ENCODE peak calls at places on chromosome 1, in ten cellular contexts. One of them, this sample, is unnamed.

GRCh38 chr1:117205368-117205767 is 5.4 kb downstream of the VTCN1 start:
- DNase-seq in hepatocyte: no peak
- DNase-seq in cardiac muscle cell: no peak
- DNase-seq in CD4-positive, alpha-beta memory T cell: no peak
- DNase-seq in Karpas-422: no peak
- DNase-seq in sigmoid colon: no peak
- DNase-seq in CD8-positive, alpha-beta T cell: no peak
- DNase-seq in substantia nigra: no peak
- DNase-seq in tibial nerve: no peak
- DNase-seq in GM23338: no peak
- DNase-seq in this sample: no peak

GRCh38 chr1:231266811-231267322 is 25.9 kb downstream of the GNPAT start:
- DNase-seq in GM23338: no peak
- DNase-seq in Karpas-422: no peak
- DNase-seq in CD8-positive, alpha-beta T cell: no peak
- DNase-seq in hepatocyte: no peak
- DNase-seq in cardiac muscle cell: no peak
- DNase-seq in tibial nerve: no peak
- DNase-seq in CD4-positive, alpha-beta memory T cell: no peak
- DNase-seq in sigmoid colon: no peak
- DNase-seq in substantia nigra: no peak
- DNase-seq in this sample: no peak

GRCh38 chr1:37485902-37486679 is 11.7 kb downstream of the ZC3H12A start:
- DNase-seq in substantia nigra: no peak
- DNase-seq in cardiac muscle cell: no peak
- DNase-seq in Karpas-422: no peak
- DNase-seq in GM23338: no peak
- DNase-seq in CD4-positive, alpha-beta memory T cell: no peak
- DNase-seq in CD8-positive, alpha-beta T cell: no peak
- DNase-seq in tibial nerve: no peak
- DNase-seq in hepatocyte: no peak
- DNase-seq in sigmoid colon: no peak
- DNase-seq in this sample: peak

GRCh38 chr1:45585496-45586075 is 1.7 kb downstream of the NASP start:
- DNase-seq in CD4-positive, alpha-beta memory T cell: no peak
- DNase-seq in CD8-positive, alpha-beta T cell: no peak
- DNase-seq in substantia nigra: no peak
- DNase-seq in tibial nerve: no peak
- DNase-seq in sigmoid colon: no peak
- DNase-seq in GM23338: no peak
- DNase-seq in hepatocyte: no peak
- DNase-seq in cardiac muscle cell: no peak
- DNase-seq in Karpas-422: no peak
- DNase-seq in this sample: no peak

GRCh38 chr1:153777648-153778047 is 2.4 kb downstream of the SLC27A3 start:
- DNase-seq in CD4-positive, alpha-beta memory T cell: no peak
- DNase-seq in Karpas-422: no peak
- DNase-seq in hepatocyte: no peak
- DNase-seq in GM23338: no peak
- DNase-seq in CD8-positive, alpha-beta T cell: no peak
- DNase-seq in substantia nigra: peak
- DNase-seq in tibial nerve: no peak
- DNase-seq in sigmoid colon: no peak
- DNase-seq in cardiac muscle cell: no peak
- DNase-seq in this sample: no peak

GRCh38 chr1:59692591-59692990 is 122.2 kb upstream of the HOOK1 start:
- DNase-seq in GM23338: no peak
- DNase-seq in CD4-positive, alpha-beta memory T cell: no peak
- DNase-seq in tibial nerve: no peak
- DNase-seq in CD8-positive, alpha-beta T cell: no peak
- DNase-seq in hepatocyte: peak
- DNase-seq in Karpas-422: no peak
- DNase-seq in substantia nigra: no peak
- DNase-seq in sigmoid colon: no peak
- DNase-seq in cardiac muscle cell: no peak
- DNase-seq in this sample: peak

GRCh38 chr1:79811173-79811572 is 804.6 kb upstream of the ADGRL4 start:
- DNase-seq in CD4-positive, alpha-beta memory T cell: no peak
- DNase-seq in substantia nigra: no peak
- DNase-seq in cardiac muscle cell: no peak
- DNase-seq in Karpas-422: no peak
- DNase-seq in tibial nerve: no peak
- DNase-seq in CD8-positive, alpha-beta T cell: no peak
- DNase-seq in hepatocyte: no peak
- DNase-seq in GM23338: no peak
- DNase-seq in sigmoid colon: no peak
- DNase-seq in this sample: no peak

GRCh38 chr1:35533596-35533995 is 23.6 kb downstream of the KIAA0319L start:
- DNase-seq in sigmoid colon: no peak
- DNase-seq in Karpas-422: no peak
- DNase-seq in substantia nigra: no peak
- DNase-seq in hepatocyte: no peak
- DNase-seq in cardiac muscle cell: no peak
- DNase-seq in GM23338: no peak
- DNase-seq in tibial nerve: no peak
- DNase-seq in CD4-positive, alpha-beta memory T cell: no peak
- DNase-seq in CD8-positive, alpha-beta T cell: no peak
- DNase-seq in this sample: no peak

GRCh38 chr1:178945763-178946266 is 74.9 kb upstream of the ANGPTL1 start:
- DNase-seq in cardiac muscle cell: no peak
- DNase-seq in tibial nerve: no peak
- DNase-seq in CD4-positive, alpha-beta memory T cell: no peak
- DNase-seq in GM23338: peak
- DNase-seq in substantia nigra: no peak
- DNase-seq in sigmoid colon: no peak
- DNase-seq in CD8-positive, alpha-beta T cell: no peak
- DNase-seq in hepatocyte: no peak
- DNase-seq in Karpas-422: no peak
- DNase-seq in this sample: no peak

GRCh38 chr1:242470774-242471173 is 53.7 kb downstream of the PLD5 start:
- DNase-seq in hepatocyte: no peak
- DNase-seq in GM23338: no peak
- DNase-seq in Karpas-422: no peak
- DNase-seq in CD4-positive, alpha-beta memory T cell: no peak
- DNase-seq in tibial nerve: no peak
- DNase-seq in cardiac muscle cell: no peak
- DNase-seq in substantia nigra: no peak
- DNase-seq in sigmoid colon: no peak
- DNase-seq in CD8-positive, alpha-beta T cell: no peak
- DNase-seq in this sample: no peak

GRCh38 chr1:4653796-4654715 is at the start of gene AJAP1:
- DNase-seq in cardiac muscle cell: no peak
- DNase-seq in substantia nigra: no peak
- DNase-seq in sigmoid colon: no peak
- DNase-seq in Karpas-422: no peak
- DNase-seq in hepatocyte: peak
- DNase-seq in tibial nerve: no peak
- DNase-seq in CD4-positive, alpha-beta memory T cell: no peak
- DNase-seq in GM23338: no peak
- DNase-seq in CD8-positive, alpha-beta T cell: no peak
- DNase-seq in this sample: peak

GRCh38 chr1:4653328-4653660 is 1.1 kb upstream of the AJAP1 start:
- DNase-seq in cardiac muscle cell: no peak
- DNase-seq in substantia nigra: no peak
- DNase-seq in GM23338: no peak
- DNase-seq in hepatocyte: no peak
- DNase-seq in CD8-positive, alpha-beta T cell: no peak
- DNase-seq in CD4-positive, alpha-beta memory T cell: no peak
- DNase-seq in sigmoid colon: no peak
- DNase-seq in tibial nerve: no peak
- DNase-seq in Karpas-422: no peak
- DNase-seq in this sample: no peak

GRCh38 chr1:4656533-4657140 is 2.2 kb downstream of the AJAP1 start:
- DNase-seq in hepatocyte: no peak
- DNase-seq in CD4-positive, alpha-beta memory T cell: no peak
- DNase-seq in tibial nerve: no peak
- DNase-seq in sigmoid colon: no peak
- DNase-seq in cardiac muscle cell: no peak
- DNase-seq in Karpas-422: no peak
- DNase-seq in CD8-positive, alpha-beta T cell: no peak
- DNase-seq in GM23338: no peak
- DNase-seq in substantia nigra: no peak
- DNase-seq in this sample: no peak

GRCh38 chr1:4655674-4656532 is 1.5 kb downstream of the AJAP1 start:
- DNase-seq in CD8-positive, alpha-beta T cell: no peak
- DNase-seq in hepatocyte: peak
- DNase-seq in tibial nerve: no peak
- DNase-seq in sigmoid colon: peak
- DNase-seq in cardiac muscle cell: peak
- DNase-seq in Karpas-422: no peak
- DNase-seq in CD4-positive, alpha-beta memory T cell: no peak
- DNase-seq in substantia nigra: peak
- DNase-seq in GM23338: no peak
- DNase-seq in this sample: peak

GRCh38 chr1:4654764-4655673 is 610 bp downstream of the AJAP1 start:
- DNase-seq in CD8-positive, alpha-beta T cell: no peak
- DNase-seq in sigmoid colon: no peak
- DNase-seq in cardiac muscle cell: peak
- DNase-seq in CD4-positive, alpha-beta memory T cell: no peak
- DNase-seq in substantia nigra: no peak
- DNase-seq in Karpas-422: no peak
- DNase-seq in GM23338: no peak
- DNase-seq in tibial nerve: no peak
- DNase-seq in hepatocyte: peak
- DNase-seq in this sample: peak
- H3K27ac ChIP-seq in CD8-positive, alpha-beta T cell: no peak
- H3K27ac ChIP-seq in sigmoid colon: no peak
- H3K27ac ChIP-seq in cardiac muscle cell: no peak
- H3K27ac ChIP-seq in CD4-positive, alpha-beta memory T cell: no peak
- H3K27ac ChIP-seq in substantia nigra: peak
- H3K27ac ChIP-seq in Karpas-422: no peak
- H3K27ac ChIP-seq in GM23338: no peak
- H3K27ac ChIP-seq in tibial nerve: no peak
- H3K27ac ChIP-seq in hepatocyte: no peak
- H3K27ac ChIP-seq in this sample: no peak

GRCh38 chr1:41741244-41741643 is 177.5 kb downstream of the HIVEP3 start:
- DNase-seq in substantia nigra: no peak
- DNase-seq in CD8-positive, alpha-beta T cell: no peak
- DNase-seq in tibial nerve: no peak
- DNase-seq in CD4-positive, alpha-beta memory T cell: no peak
- DNase-seq in Karpas-422: no peak
- DNase-seq in GM23338: no peak
- DNase-seq in hepatocyte: no peak
- DNase-seq in cardiac muscle cell: no peak
- DNase-seq in sigmoid colon: no peak
- DNase-seq in this sample: no peak

GRCh38 chr1:41743361-41743760 is 175.4 kb downstream of the HIVEP3 start:
- DNase-seq in substantia nigra: no peak
- DNase-seq in GM23338: no peak
- DNase-seq in hepatocyte: no peak
- DNase-seq in tibial nerve: no peak
- DNase-seq in Karpas-422: no peak
- DNase-seq in CD4-positive, alpha-beta memory T cell: no peak
- DNase-seq in sigmoid colon: no peak
- DNase-seq in cardiac muscle cell: no peak
- DNase-seq in CD8-positive, alpha-beta T cell: no peak
- DNase-seq in this sample: no peak

GRCh38 chr1:41740630-41741239 is 178.0 kb downstream of the HIVEP3 start:
- DNase-seq in substantia nigra: no peak
- DNase-seq in CD4-positive, alpha-beta memory T cell: no peak
- DNase-seq in sigmoid colon: no peak
- DNase-seq in Karpas-422: no peak
- DNase-seq in tibial nerve: no peak
- DNase-seq in GM23338: no peak
- DNase-seq in hepatocyte: no peak
- DNase-seq in cardiac muscle cell: no peak
- DNase-seq in CD8-positive, alpha-beta T cell: no peak
- DNase-seq in this sample: no peak

GRCh38 chr1:41742219-41742618 is 176.5 kb downstream of the HIVEP3 start:
- DNase-seq in CD8-positive, alpha-beta T cell: no peak
- DNase-seq in tibial nerve: no peak
- DNase-seq in substantia nigra: no peak
- DNase-seq in GM23338: no peak
- DNase-seq in sigmoid colon: no peak
- DNase-seq in Karpas-422: no peak
- DNase-seq in cardiac muscle cell: no peak
- DNase-seq in hepatocyte: no peak
- DNase-seq in CD4-positive, alpha-beta memory T cell: no peak
- DNase-seq in this sample: no peak

GRCh38 chr1:41745022-41745421 is 173.7 kb downstream of the HIVEP3 start:
- DNase-seq in hepatocyte: no peak
- DNase-seq in sigmoid colon: no peak
- DNase-seq in tibial nerve: no peak
- DNase-seq in substantia nigra: no peak
- DNase-seq in cardiac muscle cell: no peak
- DNase-seq in Karpas-422: no peak
- DNase-seq in GM23338: no peak
- DNase-seq in CD4-positive, alpha-beta memory T cell: no peak
- DNase-seq in CD8-positive, alpha-beta T cell: no peak
- DNase-seq in this sample: no peak
- H3K27ac ChIP-seq in hepatocyte: no peak
- H3K27ac ChIP-seq in sigmoid colon: no peak
- H3K27ac ChIP-seq in tibial nerve: no peak
- H3K27ac ChIP-seq in substantia nigra: no peak
- H3K27ac ChIP-seq in cardiac muscle cell: no peak
- H3K27ac ChIP-seq in Karpas-422: no peak
- H3K27ac ChIP-seq in GM23338: no peak
- H3K27ac ChIP-seq in CD4-positive, alpha-beta memory T cell: no peak
- H3K27ac ChIP-seq in CD8-positive, alpha-beta T cell: no peak
- H3K27ac ChIP-seq in this sample: no peak

GRCh38 chr1:180257028-180257386 is 26.9 kb downstream of the LHX4 start:
- DNase-seq in Karpas-422: no peak
- DNase-seq in substantia nigra: no peak
- DNase-seq in cardiac muscle cell: no peak
- DNase-seq in CD8-positive, alpha-beta T cell: no peak
- DNase-seq in CD4-positive, alpha-beta memory T cell: no peak
- DNase-seq in sigmoid colon: no peak
- DNase-seq in hepatocyte: no peak
- DNase-seq in GM23338: no peak
- DNase-seq in tibial nerve: no peak
- DNase-seq in this sample: no peak
- H3K27ac ChIP-seq in Karpas-422: no peak
- H3K27ac ChIP-seq in substantia nigra: no peak
- H3K27ac ChIP-seq in cardiac muscle cell: no peak
- H3K27ac ChIP-seq in CD8-positive, alpha-beta T cell: no peak
- H3K27ac ChIP-seq in CD4-positive, alpha-beta memory T cell: no peak
- H3K27ac ChIP-seq in sigmoid colon: no peak
- H3K27ac ChIP-seq in hepatocyte: no peak
- H3K27ac ChIP-seq in GM23338: no peak
- H3K27ac ChIP-seq in tibial nerve: no peak
- H3K27ac ChIP-seq in this sample: no peak

DNA sequence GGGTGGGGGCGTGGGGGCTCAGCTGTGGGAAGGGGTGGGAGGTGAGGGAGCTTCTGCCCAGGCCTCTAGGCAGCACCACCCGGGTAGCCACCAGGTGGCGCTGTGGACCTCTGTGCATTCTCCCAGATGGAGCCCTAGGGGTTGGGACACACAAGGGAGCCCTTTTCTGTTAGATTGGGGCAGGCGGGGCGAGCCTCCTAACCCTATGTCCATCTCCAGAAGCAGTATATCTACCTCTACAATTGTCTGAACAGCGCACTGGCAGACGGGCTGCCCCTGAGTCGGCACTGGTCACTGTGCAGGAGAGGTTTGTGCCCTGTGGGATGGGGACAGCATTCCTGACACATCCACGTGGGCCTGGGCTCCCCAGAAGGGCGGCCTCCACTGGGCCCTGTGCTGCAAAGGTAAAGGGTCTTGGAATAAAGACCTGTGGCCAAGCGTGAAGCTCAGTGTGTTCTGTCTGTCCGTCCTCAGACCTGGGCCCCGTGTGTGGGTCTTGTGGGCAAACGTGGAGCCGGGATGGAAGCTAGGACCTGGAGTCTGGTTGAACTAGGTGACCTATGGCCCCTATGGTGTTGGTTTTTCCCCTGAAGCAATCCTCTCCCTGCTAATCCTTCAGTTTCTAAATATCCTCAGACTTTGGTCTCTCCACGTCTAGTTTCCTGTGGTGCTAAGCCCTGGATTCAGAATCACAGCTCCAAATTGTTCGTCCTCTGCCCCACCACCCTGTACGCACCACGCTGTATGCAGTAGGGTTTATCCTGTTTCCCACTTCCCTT is 4.4 kb upstream of the LGR6 start:
- DNase-seq in GM23338: peak
- DNase-seq in cardiac muscle cell: peak
- DNase-seq in Karpas-422: peak
- DNase-seq in tibial nerve: peak
- DNase-seq in sigmoid colon: no peak
- DNase-seq in CD4-positive, alpha-beta memory T cell: peak
- DNase-seq in CD8-positive, alpha-beta T cell: peak
- DNase-seq in hepatocyte: peak
- DNase-seq in substantia nigra: no peak
- DNase-seq in this sample: peak
- H3K27ac ChIP-seq in GM23338: no peak
- H3K27ac ChIP-seq in cardiac muscle cell: no peak
- H3K27ac ChIP-seq in Karpas-422: no peak
- H3K27ac ChIP-seq in tibial nerve: no peak
- H3K27ac ChIP-seq in sigmoid colon: no peak
- H3K27ac ChIP-seq in CD4-positive, alpha-beta memory T cell: no peak
- H3K27ac ChIP-seq in CD8-positive, alpha-beta T cell: no peak
- H3K27ac ChIP-seq in hepatocyte: peak
- H3K27ac ChIP-seq in substantia nigra: no peak
- H3K27ac ChIP-seq in this sample: no peak

This sample was measured in SK-N-SH.